ENCODE peak calls at places on chromosome 14, in five cellular contexts. L is NCI-H2171 treated with DMSO at 0.1 percent for 48 hours, R is C1 segment of cervical spinal cord, W is cardiac muscle cell, Q is NCI-H2081. B is an unnamed sample.

GRCh38 chr14:100158566-100159106 is 809 bp downstream of the DEGS2 start:
- DNase-seq in L (peak), Q (no peak), R (no peak), W (no peak), B (no peak)

GRCh38 chr14:68621400-68622365 is 171.2 kb downstream of the ZFP36L1 start:
- DNase-seq in L (peak), R (no peak), Q (no peak), W (no peak), B (no peak)

GRCh38 chr14:56687123-56687522 is 107.5 kb downstream of the TMEM260 start:
- DNase-seq in R (no peak), Q (no peak), L (no peak), W (no peak), B (no peak)

GRCh38 chr14:103862393-103862782 is 15.0 kb upstream of the PPP1R13B start:
- DNase-seq in L (no peak), Q (no peak), R (no peak), W (no peak), B (no peak)

GRCh38 chr14:83491091-83491490 is 1957.4 kb upstream of the SEL1L start:
- DNase-seq in R (no peak), L (peak), W (no peak), Q (peak), B (no peak)

GRCh38 chr14:43135877-43136411 is 1371.1 kb downstream of the FSCB start:
- DNase-seq in W (no peak), R (no peak), Q (no peak), L (no peak), B (no peak)

GRCh38 chr14:90714811-90715210 is 101.4 kb downstream of the TTC7B start:
- DNase-seq in R (no peak), Q (no peak), L (no peak), W (no peak), B (no peak)

GRCh38 chr14:80982711-80983110 is 27.3 kb downstream of the TSHR start:
- DNase-seq in Q (no peak), W (no peak), L (no peak), R (no peak), B (no peak)

GRCh38 chr14:51093371-51094281 is 1.3 kb downstream of the TRIM9 start:
- DNase-seq in R (peak), L (peak), W (peak), Q (peak), B (peak)

GRCh38 chr14:104746951-104747481 is 5.9 kb upstream of the SIVA1 start:
- DNase-seq in W (no peak), Q (peak), R (no peak), L (peak), B (peak)

GRCh38 chr14:59474172-59474571 is 9.0 kb upstream of the GPR135 start:
- DNase-seq in R (no peak), Q (no peak), W (no peak), L (no peak), B (no peak)

GRCh38 chr14:34699873-34700621 is 14.3 kb downstream of the CFL2 start:
- DNase-seq in R (no peak), Q (peak), L (peak), W (no peak), B (no peak)